ENCODE peak calls at places on chromosomes 7 and 10, in seven cellular contexts. Q is mesothelial cell of epicardium; O is IMR-90; L is CD8-positive, alpha-beta T cell; F is breast epithelium; K is HCT116; B is omental fat pad. S is an unnamed sample.

GRCh38 chr7:78020131-78020873 is 221.7 kb downstream of the PHTF2 start:
- DNase-seq in F (no peak), B (no peak), L (no peak), O (peak; percentile 91), K (peak; percentile 45), Q (no peak), S (no peak)

GRCh38 chr7:138185132-138185908 is 109.1 kb downstream of the AKR1D1 start:
- DNase-seq in F (no peak), Q (no peak), B (no peak), O (no peak), K (no peak), L (no peak), S (no peak)

GRCh38 chr10:128630787-128631252 is 504.6 kb upstream of the MKI67 start:
- DNase-seq in K (no peak), B (no peak), F (no peak), L (no peak), O (no peak), Q (no peak), S (no peak)

GRCh38 chr10:70296406-70296899 is 12.6 kb upstream of the NPFFR1 start:
- DNase-seq in L (no peak), F (peak; percentile 62), O (peak; percentile 89), B (peak; percentile 52), K (peak; percentile 44), Q (no peak), S (no peak)

GRCh38 chr7:28483112-28483511 is 70.8 kb downstream of the CREB5 start:
- DNase-seq in L (no peak), K (no peak), B (no peak), O (peak; percentile 21), Q (no peak), F (no peak), S (no peak)

GRCh38 chr10:133013478-133013877 is 71.1 kb upstream of the CFAP46 start:
- DNase-seq in B (no peak), K (no peak), L (no peak), O (no peak), F (no peak), Q (no peak), S (no peak)

GRCh38 chr7:101506531-101506930 is 122.6 kb downstream of the MYL10 start:
- DNase-seq in B (no peak), L (no peak), K (no peak), Q (no peak), F (no peak), O (peak; percentile 12), S (no peak)

GRCh38 chr10:33386926-33387325 is 52.5 kb upstream of the NRP1 start:
- DNase-seq in K (no peak), Q (no peak), F (no peak), B (no peak), L (no peak), O (peak; percentile 31), S (no peak)

GRCh38 chr10:86964061-86964846 is 4.0 kb upstream of the ADIRF start:
- DNase-seq in F (peak; percentile 31), K (no peak), L (no peak), B (no peak), Q (no peak), O (no peak), S (no peak)

GRCh38 chr7:101138149-101138870 is 11.4 kb downstream of the SERPINE1 start:
- DNase-seq in K (peak; percentile 97), L (peak; percentile 81), B (peak; percentile 88), Q (no peak), F (peak; percentile 60), O (peak; percentile 98), S (peak; percentile 85)

GRCh38 chr7:142298009-142298408 is 40.2 kb upstream of the PRSS58 start:
- DNase-seq in Q (no peak), O (no peak), F (no peak), L (no peak), K (peak; percentile 31), B (no peak), S (no peak)

GRCh38 chr10:52146766-52147165 is 167.3 kb upstream of the DKK1 start:
- DNase-seq in B (no peak), O (peak; percentile 59), L (no peak), Q (no peak), K (no peak), F (no peak), S (no peak)

GRCh38 chr7:127447326-127447945 is 54.9 kb upstream of the ZNF800 start:
- DNase-seq in K (peak; percentile 74), Q (no peak), O (peak; percentile 60), F (no peak), L (peak; percentile 27), B (no peak), S (peak; percentile 44)

GRCh38 chr10:61271127-61271780 is 181.9 kb downstream of the TMEM26 start:
- DNase-seq in F (no peak), O (peak; percentile 84), B (no peak), Q (no peak), L (no peak), K (no peak), S (no peak)

GRCh38 chr10:44847110-44847509 is 64.0 kb upstream of the TMEM72 start:
- DNase-seq in K (no peak), F (no peak), B (no peak), Q (no peak), L (no peak), O (no peak), S (no peak)

GRCh38 chr7:64183126-64183742 is 23.8 kb upstream of the ZNF735 start:
- DNase-seq in O (no peak), K (no peak), L (peak; percentile 11), B (no peak), F (no peak), Q (no peak), S (no peak)

GRCh38 chr10:121608669-121609190 is 10.5 kb upstream of the FGFR2 start:
- DNase-seq in K (peak; percentile 43), O (no peak), B (peak; percentile 27), Q (peak; percentile 57), F (peak; percentile 75), L (no peak), S (no peak)

GRCh38 chr7:135801045-135801693 is 52.6 kb upstream of the FAM180A start:
- DNase-seq in K (peak; percentile 58), L (no peak), F (no peak), O (peak; percentile 74), Q (no peak), B (no peak), S (no peak)

GRCh38 chr7:49483142-49483541 is 290.3 kb upstream of the VWC2 start:
- DNase-seq in B (no peak), L (no peak), Q (no peak), F (no peak), O (no peak), K (no peak), S (no peak)

GRCh38 chr10:79223346-79224048 is 123.8 kb upstream of the PPIF start:
- DNase-seq in K (no peak), O (peak; percentile 86), L (no peak), Q (no peak), B (peak; percentile 59), F (no peak), S (no peak)

GRCh38 chr10:103717341-103718246 is 137.8 kb downstream of the SH3PXD2A start:
- DNase-seq in B (no peak), K (no peak), F (no peak), O (no peak), L (no peak), Q (no peak), S (no peak)

GRCh38 chr7:4799508-4800268 is 24.3 kb downstream of the AP5Z1 start:
- DNase-seq in L (no peak), B (no peak), K (no peak), Q (no peak), F (no peak), O (no peak), S (no peak)

GRCh38 chr10:102673961-102674511 is 29.8 kb downstream of the TRIM8 start:
- DNase-seq in B (no peak), Q (no peak), L (peak; percentile 56), O (peak; percentile 75), F (no peak), K (no peak), S (peak; percentile 41)

GRCh38 chr10:97531401-97531985 is 32.8 kb downstream of the UBTD1 start:
- DNase-seq in Q (no peak), O (peak; percentile 60), L (no peak), K (no peak), B (no peak), F (no peak), S (no peak)

DNA sequence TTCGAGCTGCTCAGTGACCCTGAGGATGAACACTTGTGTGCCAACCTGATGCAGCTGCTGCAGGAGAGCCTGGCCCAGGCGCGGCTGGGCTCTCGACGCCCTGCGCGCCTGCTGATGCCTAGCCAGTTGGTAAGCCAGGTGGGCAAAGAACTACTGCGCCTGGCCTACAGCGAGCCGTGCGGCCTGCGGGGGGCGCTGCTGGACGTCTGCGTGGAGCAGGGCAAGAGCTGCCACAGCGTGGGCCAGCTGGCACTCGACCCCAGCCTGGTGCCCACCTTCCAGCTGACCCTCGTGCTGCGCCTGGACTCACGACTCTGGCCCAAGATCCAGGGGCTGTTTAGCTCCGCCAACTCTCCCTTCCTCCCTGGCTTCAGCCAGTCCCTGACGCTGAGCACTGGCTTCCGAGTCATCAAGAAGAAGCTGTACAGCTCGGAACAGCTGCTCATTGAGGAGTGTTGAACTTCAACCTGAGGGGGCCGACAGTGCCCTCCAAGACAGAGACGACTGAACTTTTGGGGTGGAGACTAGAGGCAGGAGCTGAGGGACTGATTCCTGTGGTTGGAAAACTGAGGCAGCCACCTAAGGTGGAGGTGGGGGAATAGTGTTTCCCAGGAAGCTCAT is 1.1 kb downstream of the DDIT4 start:
- DNase-seq in K (no peak), O (peak; percentile 59), F (peak; percentile 75), B (peak; percentile 34), L (peak; percentile 66), Q (no peak), S (peak; percentile 80)
- TF ChIP-seq CTCF in K (no peak), O (peak; percentile 61), F (peak; percentile 24), B (peak; percentile 25), L (peak; percentile 68), Q (peak; percentile 49), S (peak; percentile 71)

DNA sequence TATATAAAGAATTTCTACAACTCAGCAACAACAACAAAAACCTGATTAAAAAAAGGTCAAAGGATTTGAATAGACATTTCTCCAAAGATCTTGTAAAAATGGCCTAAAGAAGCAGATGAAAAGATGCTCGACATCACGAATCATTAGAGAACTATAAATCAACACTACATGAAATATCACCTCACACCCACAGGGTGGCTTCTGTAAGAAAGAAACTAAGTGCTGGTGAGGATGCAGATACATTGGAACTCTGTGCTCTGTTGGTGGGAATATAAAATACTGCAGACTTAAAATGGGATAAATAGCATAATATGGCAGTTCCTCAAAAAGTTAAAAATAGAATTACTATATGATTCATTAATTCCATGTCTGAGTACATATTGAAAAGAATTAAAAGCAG is 38.3 kb upstream of the CDCA7L start:
- DNase-seq in O (no peak), K (no peak), Q (no peak), B (no peak), F (no peak), L (no peak), S (no peak)
- TF ChIP-seq CTCF in O (no peak), K (no peak), Q (no peak), B (no peak), F (no peak), L (no peak), S (no peak)

DNA sequence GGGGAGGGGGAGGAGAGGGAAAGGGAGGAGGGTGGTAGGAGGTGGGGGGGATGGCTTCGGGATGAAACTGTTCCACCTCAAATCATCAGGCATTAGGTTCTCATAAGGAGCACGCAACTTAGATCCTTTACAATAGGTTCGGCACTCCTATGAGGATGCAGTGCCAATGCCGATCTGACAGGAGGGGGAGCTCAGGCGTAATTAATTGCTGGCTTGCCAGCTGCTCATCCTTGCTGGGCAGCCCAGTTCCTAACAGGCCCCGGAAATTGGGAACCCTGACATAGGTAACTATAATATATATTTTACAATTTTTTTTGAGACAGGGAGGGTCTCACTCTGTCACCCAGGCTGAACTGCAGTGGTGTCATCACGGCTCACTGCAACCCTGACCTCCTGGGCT is 118.8 kb upstream of the SFMBT2 start:
- DNase-seq in Q (no peak), O (no peak), F (no peak), L (no peak), K (peak; percentile 4), B (no peak), S (no peak)
- TF ChIP-seq CTCF in Q (no peak), O (peak; percentile 6), F (no peak), L (no peak), K (peak; percentile 29), B (no peak), S (no peak)

GRCh38 chr7:56092789-56093531 is at the start of gene PHKG1:
- DNase-seq in L (no peak), Q (no peak), K (no peak), O (peak; percentile 81), F (peak; percentile 88), B (no peak), S (no peak)
- TF ChIP-seq CTCF in L (no peak), Q (no peak), K (peak; percentile 39), O (peak; percentile 27), F (peak; percentile 22), B (no peak), S (no peak)